ENCODE peak calls at places on chromosome 10, in nine cellular contexts. L is neural progenitor cell; U is GM23248; I is GM23338; M is kidney; H is foreskin keratinocyte; W is effector memory CD4-positive, alpha-beta T cell; P is uterus; O is CD8-positive, alpha-beta T cell. A is an unnamed sample. For H3K4me1, the result is how much of the 10 kb centered on the place peaks cover.

GRCh38 chr10:31536297-31536696 is 217.3 kb downstream of the ZEB1 start:
- DNase-seq in H (no peak), M (no peak), P (no peak), L (no peak), I (no peak), U (peak), W (no peak), O (no peak), A (no peak)

GRCh38 chr10:114498413-114499111 is 94.3 kb upstream of the AFAP1L2 start:
- DNase-seq in P (no peak), M (no peak), L (no peak), U (no peak), H (no peak), I (no peak), W (no peak), O (no peak), A (no peak)

GRCh38 chr10:51462076-51462779 is 237.2 kb downstream of the CSTF2T start:
- DNase-seq in I (no peak), M (no peak), P (no peak), U (no peak), W (no peak), L (no peak), O (no peak), H (peak), A (no peak)

GRCh38 chr10:35749230-35749629 is 107.1 kb upstream of the FZD8 start:
- DNase-seq in H (no peak), O (no peak), M (no peak), U (no peak), P (no peak), L (no peak), W (no peak), I (no peak), A (no peak)

GRCh38 chr10:128149267-128149666 is 23.0 kb upstream of the MKI67 start:
- DNase-seq in M (peak), W (no peak), H (no peak), U (no peak), L (no peak), P (no peak), O (no peak), I (no peak), A (no peak)

GRCh38 chr10:93080350-93081046 is 6.8 kb downstream of the CYP26A1 start:
- DNase-seq in P (no peak), U (peak), I (peak), M (no peak), H (no peak), O (peak), L (peak), W (peak), A (peak)

GRCh38 chr10:47276576-47277351 is 23.2 kb upstream of the GDF10 start:
- DNase-seq in M (no peak), U (no peak), W (no peak), L (no peak), O (no peak), H (no peak), I (no peak), P (no peak), A (no peak)

GRCh38 chr10:14039968-14040668 is 290.6 kb downstream of the FRMD4A start:
- DNase-seq in U (peak), M (no peak), H (no peak), I (no peak), O (no peak), L (no peak), P (no peak), W (no peak), A (peak)

GRCh38 chr10:47073967-47074366 is 162.7 kb downstream of the PTPN20 start:
- DNase-seq in U (no peak), H (no peak), P (no peak), O (no peak), L (no peak), I (no peak), W (no peak), M (no peak), A (no peak)

GRCh38 chr10:33273295-33274002 is 61.0 kb downstream of the NRP1 start:
- DNase-seq in L (peak), I (peak), H (peak), P (peak), M (peak), O (no peak), W (no peak), U (peak), A (peak)

GRCh38 chr10:131242007-131242406 is 69.5 kb downstream of the TCERG1L start:
- DNase-seq in O (no peak), P (no peak), M (no peak), W (no peak), I (peak), H (no peak), U (peak), L (peak), A (no peak)

GRCh38 chr10:14481752-14482151 is 151.0 kb upstream of the FRMD4A start:
- DNase-seq in P (no peak), L (peak), U (no peak), W (no peak), H (no peak), O (no peak), I (no peak), M (no peak), A (peak)

GRCh38 chr10:60175418-60175817 is 214.3 kb downstream of the ANK3 start:
- DNase-seq in W (no peak), P (no peak), M (no peak), O (no peak), L (no peak), H (no peak), I (no peak), U (peak), A (no peak)

DNA sequence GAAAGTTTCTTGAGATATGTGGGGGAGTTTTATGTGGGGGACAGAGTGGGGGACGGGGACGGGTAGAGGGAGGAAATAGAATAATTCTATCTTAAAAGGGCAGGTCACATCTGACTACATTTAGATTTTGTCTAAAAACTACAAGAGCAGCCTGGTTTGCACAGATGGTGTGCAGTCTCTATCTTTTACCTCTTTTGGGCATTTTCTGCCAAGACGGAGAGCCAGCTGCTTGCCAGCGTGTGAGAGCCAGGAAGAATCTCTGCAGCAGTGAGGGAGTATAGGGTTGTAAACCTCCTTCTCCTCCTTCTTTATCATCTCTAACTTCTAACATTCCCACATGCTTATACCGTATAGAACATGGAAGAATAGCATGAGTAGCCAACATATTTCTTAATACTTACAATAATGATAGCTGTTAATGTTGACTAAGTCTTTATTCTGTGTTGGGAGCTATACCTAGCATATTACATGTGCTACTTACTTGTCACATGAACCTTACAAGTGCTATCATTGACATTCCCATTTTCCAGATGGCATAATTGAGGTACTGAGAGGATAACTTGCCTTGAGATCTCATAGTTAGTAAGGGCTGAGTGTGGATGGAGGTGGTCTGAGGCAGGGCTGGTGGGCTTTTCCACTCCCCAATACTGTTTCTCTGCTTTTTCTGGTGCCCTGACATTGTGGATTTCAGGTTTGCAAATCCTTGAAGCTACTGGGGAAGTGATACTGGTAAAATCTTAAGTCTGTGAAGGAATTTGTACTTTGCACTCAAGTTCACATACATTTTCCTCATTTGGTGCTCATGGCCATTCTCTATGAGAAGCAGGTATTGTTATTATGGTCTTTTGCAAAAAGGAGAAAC is 1.1 kb downstream of the ENTPD1 start:
- DNase-seq in W (no peak), O (no peak), H (no peak), U (no peak), I (no peak), M (no peak), L (no peak), P (no peak), A (no peak)
- H3K4me1 ChIP-seq in W (under half), O (under half), H (under half), U (under half), I (under half), M (under half), L (under half), P (under half), A (under half)

GRCh38 chr10:120508966-120509365 is 51.9 kb downstream of the PLPP4 start:
- DNase-seq in H (no peak), W (no peak), I (no peak), M (no peak), L (no peak), U (no peak), P (no peak), O (no peak), A (no peak)
- H3K4me1 ChIP-seq in H (half or more), W (under half), I (under half), M (under half), L (under half), U (half or more), P (under half), O (under half), A (under half)

GRCh38 chr10:22792161-22792560 is 77.8 kb upstream of the PIP4K2A start:
- DNase-seq in M (no peak), H (peak), I (no peak), O (no peak), P (no peak), L (no peak), W (no peak), U (no peak), A (no peak)
- H3K4me1 ChIP-seq in M (under half), H (under half), I (under half), O (under half), P (under half), L (under half), W (under half), U (under half), A (under half)

DNA sequence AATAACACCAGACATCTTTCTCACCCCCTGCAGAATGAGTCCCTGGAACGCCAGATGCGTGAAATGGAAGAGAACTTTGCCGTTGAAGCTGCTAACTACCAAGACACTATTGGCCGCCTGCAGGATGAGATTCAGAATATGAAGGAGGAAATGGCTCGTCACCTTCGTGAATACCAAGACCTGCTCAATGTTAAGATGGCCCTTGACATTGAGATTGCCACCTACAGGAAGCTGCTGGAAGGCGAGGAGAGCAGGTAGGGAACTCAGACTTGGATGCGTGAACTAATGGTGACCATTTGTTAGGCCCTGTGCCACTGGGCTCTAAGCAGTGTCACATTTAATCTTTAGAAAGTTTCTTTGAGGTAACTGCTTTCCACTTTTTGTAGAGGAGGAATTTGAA is 7.1 kb downstream of the VIM start:
- DNase-seq in P (no peak), M (no peak), L (peak), O (peak), H (no peak), U (peak), W (no peak), I (peak), A (no peak)
- H3K4me1 ChIP-seq in P (under half), M (under half), L (under half), O (under half), H (under half), U (under half), W (under half), I (under half), A (half or more)

A was measured in SJSA1.